ENCODE peak calls at places on chromosome 3, in four cellular contexts. R is GM12878, U is H1, T is K562. F is an unnamed sample.

GRCh38 chr3:63092545-63092944 is 185.6 kb upstream of the SYNPR start:
- DNase-seq in R (no peak), U (no peak), T (no peak), F (no peak)

GRCh38 chr3:159322322-159322939 is 520.6 kb downstream of the MFSD1 start:
- DNase-seq in R (no peak), U (peak), T (peak), F (peak)

GRCh38 chr3:59069838-59070237 is 20.0 kb upstream of the CFAP20DC start:
- DNase-seq in R (no peak), U (no peak), T (no peak), F (no peak)

GRCh38 chr3:12944413-12944812 is 103.0 kb upstream of the RPL32 start:
- DNase-seq in R (no peak), U (no peak), T (no peak), F (no peak)

GRCh38 chr3:197525706-197526105 is 30.1 kb downstream of the BDH1 start:
- DNase-seq in R (no peak), U (no peak), T (no peak), F (peak)

GRCh38 chr3:141402476-141403171 is 34.3 kb downstream of the ZBTB38 start:
- DNase-seq in R (no peak), U (no peak), T (no peak), F (peak)

GRCh38 chr3:2098398-2099027 is at the start of gene CNTN4:
- DNase-seq in R (no peak), U (peak), T (no peak), F (peak)

GRCh38 chr3:133038089-133038730 is at the start of gene TMEM108:
- DNase-seq in R (no peak), U (peak), T (peak), F (no peak)

GRCh38 chr3:108093616-108094015 is 2.8 kb upstream of the CD47 start:
- DNase-seq in R (no peak), U (no peak), T (no peak), F (no peak)

GRCh38 chr3:39361252-39361927 is 21.8 kb upstream of the SLC25A38 start:
- DNase-seq in R (no peak), U (no peak), T (no peak), F (no peak)

GRCh38 chr3:149494022-149494758 is 19.7 kb downstream of the TM4SF4 start:
- DNase-seq in R (no peak), U (peak), T (peak), F (peak)

GRCh38 chr3:175737646-175738572 is 878.8 kb downstream of the NAALADL2 start:
- DNase-seq in R (no peak), U (no peak), T (no peak), F (no peak)

GRCh38 chr3:65591313-65591712 is 447.4 kb downstream of the MAGI1 start:
- DNase-seq in R (no peak), U (no peak), T (no peak), F (no peak)

GRCh38 chr3:61589856-61590255 is 28.5 kb downstream of the PTPRG start:
- DNase-seq in R (no peak), U (no peak), T (no peak), F (no peak)

GRCh38 chr3:107845355-107846281 is 245.2 kb downstream of the CD47 start:
- DNase-seq in R (no peak), U (no peak), T (no peak), F (no peak)

GRCh38 chr3:45017826-45018225 is 8.3 kb upstream of the CLEC3B start:
- DNase-seq in R (no peak), U (no peak), T (no peak), F (no peak)

GRCh38 chr3:50274371-50275104 is 4.3 kb upstream of the LSMEM2 start:
- DNase-seq in R (no peak), U (no peak), T (peak), F (peak)

GRCh38 chr3:77066829-77067228 is 26.9 kb downstream of the ROBO2 start:
- DNase-seq in R (no peak), U (no peak), T (no peak), F (no peak)

GRCh38 chr3:54538346-54538745 is 389.5 kb downstream of the LRTM1 start:
- DNase-seq in R (no peak), U (peak), T (no peak), F (no peak)

GRCh38 chr3:76871655-76872054 is 168.2 kb upstream of the ROBO2 start:
- DNase-seq in R (no peak), U (no peak), T (no peak), F (no peak)

GRCh38 chr3:107370902-107371301 is 6.3 kb upstream of the CCDC54 start:
- DNase-seq in R (no peak), U (no peak), T (no peak), F (no peak)

GRCh38 chr3:161069441-161070251 is 35.5 kb downstream of the B3GALNT1 start:
- DNase-seq in R (peak), U (no peak), T (no peak), F (no peak)

GRCh38 chr3:126607214-126607908 is 47.6 kb downstream of the TXNRD3 start:
- DNase-seq in R (no peak), U (no peak), T (peak), F (no peak)

GRCh38 chr3:10317311-10317960 is 3.5 kb downstream of the SEC13 start:
- DNase-seq in R (no peak), U (no peak), T (no peak), F (peak)

GRCh38 chr3:59313365-59313764 is 263.5 kb upstream of the CFAP20DC start:
- DNase-seq in R (no peak), U (no peak), T (peak), F (peak)

GRCh38 chr3:31533169-31533870 is 595 bp downstream of the STT3B start:
- DNase-seq in R (no peak), U (no peak), T (peak), F (peak)

GRCh38 chr3:46312996-46313395 is 40.9 kb upstream of the CCR2 start:
- DNase-seq in R (no peak), U (no peak), T (no peak), F (no peak)

GRCh38 chr3:170410428-170411029 is 8.1 kb upstream of the CLDN11 start:
- DNase-seq in R (no peak), U (no peak), T (peak), F (no peak)

GRCh38 chr3:64975138-64975537 is 287.3 kb upstream of the ADAMTS9 start:
- DNase-seq in R (no peak), U (no peak), T (no peak), F (no peak)

GRCh38 chr3:56977561-56977889 is 82.9 kb upstream of the SPATA12 start:
- DNase-seq in R (no peak), U (no peak), T (no peak), F (no peak)

GRCh38 chr3:23170306-23170705 is 32.8 kb upstream of the UBE2E2 start:
- DNase-seq in R (no peak), U (no peak), T (no peak), F (no peak)

GRCh38 chr3:10706156-10707088 is 109.6 kb upstream of the SLC6A11 start:
- DNase-seq in R (no peak), U (no peak), T (no peak), F (no peak)

GRCh38 chr3:25481402-25481801 is 53.3 kb downstream of the RARB start:
- DNase-seq in R (no peak), U (no peak), T (no peak), F (no peak)

GRCh38 chr3:25480811-25481210 is 52.7 kb downstream of the RARB start:
- DNase-seq in R (no peak), U (no peak), T (no peak), F (no peak)

GRCh38 chr3:25486932-25487331 is 58.9 kb downstream of the RARB start:
- DNase-seq in R (no peak), U (no peak), T (no peak), F (no peak)

GRCh38 chr3:25485673-25486072 is 57.6 kb downstream of the RARB start:
- DNase-seq in R (no peak), U (no peak), T (no peak), F (no peak)

DNA sequence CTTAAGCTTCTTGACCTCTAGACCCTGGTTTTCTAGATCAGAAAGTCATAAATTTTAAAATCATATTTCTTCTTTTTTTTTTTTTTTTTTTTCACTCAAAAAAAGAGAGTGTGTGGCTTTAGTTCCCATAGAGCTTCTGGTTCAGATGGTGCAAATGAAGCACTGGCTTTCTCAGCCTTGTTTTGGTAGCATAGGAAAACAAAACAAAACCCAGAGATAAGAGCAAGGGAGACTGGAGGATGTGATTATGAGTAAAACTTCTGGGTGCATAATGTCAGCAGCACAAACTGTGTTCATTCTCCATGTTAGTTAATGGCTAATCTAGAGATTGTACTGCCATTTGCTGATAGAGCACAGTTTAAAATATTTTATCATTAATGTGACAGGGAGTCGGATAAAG is 55.4 kb downstream of the RARB start:
- DNase-seq in R (no peak), U (no peak), T (no peak), F (no peak)
- TF ChIP-seq HDAC6 in R (no peak), U (no peak), T (no peak), F (no peak)

DNA sequence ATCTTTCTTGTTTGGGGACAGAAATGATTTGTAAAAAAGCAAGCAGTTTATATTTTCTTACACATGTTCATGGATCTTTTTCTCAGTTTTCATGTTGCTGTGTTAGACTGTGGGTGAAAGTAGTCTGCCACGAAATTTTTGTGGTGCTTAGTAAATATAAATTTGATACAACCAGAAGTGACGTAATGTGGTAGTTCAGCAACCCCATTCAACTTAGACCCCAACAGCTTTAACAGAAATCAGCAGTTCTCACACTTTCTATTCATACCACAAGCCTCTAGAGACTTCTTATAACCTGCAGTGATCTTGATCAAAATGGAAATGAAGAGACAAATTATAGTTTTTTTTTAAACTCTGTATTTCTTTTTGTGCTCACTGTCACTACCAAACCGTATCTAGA is 120.2 kb upstream of the IGSF10 start:
- DNase-seq in R (no peak), U (no peak), T (no peak), F (no peak)
- TF ChIP-seq HDAC6 in R (no peak), U (no peak), T (no peak), F (no peak)

DNA sequence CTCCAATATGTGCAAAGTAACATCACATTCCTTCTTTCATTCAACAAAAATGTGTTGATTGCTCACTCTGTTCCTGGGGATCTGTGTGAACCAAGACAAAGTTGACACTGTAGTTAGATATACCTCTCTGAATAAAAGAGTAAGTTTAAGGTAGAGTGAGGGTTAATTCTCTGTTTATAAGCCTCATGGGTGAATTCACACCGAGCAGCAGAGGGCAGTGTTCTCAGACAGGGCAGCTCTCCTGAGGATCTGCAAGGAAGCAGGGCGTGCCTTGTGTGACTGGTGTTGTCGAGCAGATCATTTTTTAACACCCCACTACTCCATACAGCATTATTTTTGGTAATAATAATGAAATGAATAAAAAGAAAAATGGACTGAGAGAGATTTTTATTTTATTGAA is 34.4 kb downstream of the PAQR9 start:
- DNase-seq in R (no peak), U (no peak), T (peak), F (peak)
- TF ChIP-seq HDAC6 in R (no peak), U (no peak), T (no peak), F (no peak)

DNA sequence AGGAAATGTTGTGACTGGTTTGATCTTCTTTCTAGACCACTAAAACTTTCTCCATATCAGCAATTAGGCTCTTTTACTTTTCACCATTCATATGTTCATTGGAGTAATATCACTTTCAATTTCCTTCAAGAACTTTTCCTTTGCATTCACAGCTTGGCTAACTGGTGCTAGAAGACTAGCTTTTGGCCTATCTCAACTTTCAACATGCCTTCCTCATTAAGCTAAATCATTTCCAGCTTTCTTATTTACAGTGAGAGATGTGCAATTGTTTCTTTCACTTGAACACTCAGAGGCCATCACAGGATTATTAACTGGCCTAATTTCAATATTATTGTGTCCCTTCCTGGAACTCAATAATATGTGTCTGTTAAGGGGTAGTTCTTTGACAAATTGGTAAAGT is 42.8 kb upstream of the PLOD2 start:
- DNase-seq in R (no peak), U (no peak), T (no peak), F (no peak)
- TF ChIP-seq HDAC6 in R (no peak), U (no peak), T (no peak), F (no peak)